ENCODE peak calls at places on chromosomes 4 and X, in seven cellular contexts. U, Y, W, X, N, S and A are unnamed samples. For H3K36me3 and H3K4me1, the result is how much of the 10 kb centered on the place peaks cover.

GRCh38 chr4:82733636-82734035 is 65.0 kb downstream of the SCD5 start:
- DNase-seq in U (no peak), Y (peak), W (no peak), X (no peak), N (peak), S (no peak), A (no peak)

GRCh38 chr4:109433281-109434006 is at the start of gene SEC24B:
- DNase-seq in U (peak), Y (peak), W (peak), X (peak), N (peak), S (peak), A (peak)

GRCh38 chr4:4320951-4321714 is 31.1 kb downstream of the ZBTB49 start:
- DNase-seq in U (no peak), Y (no peak), W (peak), X (no peak), N (no peak), S (no peak), A (no peak)

GRCh38 chrX:135536883-135537282 is 16.4 kb downstream of the INTS6L start:
- DNase-seq in U (no peak), Y (no peak), W (no peak), X (no peak), N (no peak), S (no peak), A (no peak)

GRCh38 chr4:165656829-165657467 is 216.1 kb upstream of the TLL1 start:
- DNase-seq in U (no peak), Y (no peak), W (no peak), X (no peak), N (no peak), S (no peak), A (no peak)

GRCh38 chr4:98950925-98951324 is 22.0 kb upstream of the EIF4E start:
- DNase-seq in U (no peak), Y (peak), W (no peak), X (no peak), N (peak), S (no peak), A (no peak)

GRCh38 chrX:57134702-57135101 is 2.5 kb downstream of the SPIN2A start:
- DNase-seq in U (no peak), Y (no peak), W (no peak), X (no peak), N (peak), S (no peak), A (no peak)

GRCh38 chr4:25509656-25510055 is 132.6 kb downstream of the ANAPC4 start:
- DNase-seq in U (peak), Y (peak), W (no peak), X (no peak), N (no peak), S (no peak), A (no peak)

GRCh38 chr4:179145746-179146530 is 1703.7 kb upstream of the AGA start:
- DNase-seq in U (no peak), Y (peak), W (no peak), X (no peak), N (no peak), S (no peak), A (no peak)

GRCh38 chr4:2062168-2062807 is 3.2 kb downstream of the NAT8L start:
- DNase-seq in U (no peak), Y (no peak), W (no peak), X (no peak), N (no peak), S (no peak), A (no peak)

GRCh38 chr4:3134201-3134600 is 59.7 kb downstream of the HTT start:
- DNase-seq in U (no peak), Y (no peak), W (no peak), X (no peak), N (no peak), S (no peak), A (no peak)

GRCh38 chr4:158172558-158173258 is at the start of gene GASK1B:
- DNase-seq in U (peak), Y (peak), W (no peak), X (no peak), N (peak), S (peak), A (peak)

GRCh38 chr4:1370321-1371124 is 23.5 kb downstream of the UVSSA start:
- DNase-seq in U (no peak), Y (no peak), W (peak), X (no peak), N (no peak), S (no peak), A (no peak)

GRCh38 chrX:24498975-24499374 is 33.9 kb downstream of the PDK3 start:
- DNase-seq in U (no peak), Y (peak), W (no peak), X (no peak), N (peak), S (no peak), A (no peak)

GRCh38 chrX:19728915-19729314 is 158.5 kb downstream of the SH3KBP1 start:
- DNase-seq in U (no peak), Y (peak), W (no peak), X (no peak), N (no peak), S (no peak), A (no peak)

GRCh38 chr4:37758226-37758625 is 68.3 kb upstream of the PGM2 start:
- DNase-seq in U (no peak), Y (peak), W (no peak), X (no peak), N (peak), S (no peak), A (no peak)

GRCh38 chr4:153467897-153468262 is 1.7 kb downstream of the TMEM131L start:
- DNase-seq in U (no peak), Y (no peak), W (no peak), X (no peak), N (no peak), S (no peak), A (no peak)

DNA sequence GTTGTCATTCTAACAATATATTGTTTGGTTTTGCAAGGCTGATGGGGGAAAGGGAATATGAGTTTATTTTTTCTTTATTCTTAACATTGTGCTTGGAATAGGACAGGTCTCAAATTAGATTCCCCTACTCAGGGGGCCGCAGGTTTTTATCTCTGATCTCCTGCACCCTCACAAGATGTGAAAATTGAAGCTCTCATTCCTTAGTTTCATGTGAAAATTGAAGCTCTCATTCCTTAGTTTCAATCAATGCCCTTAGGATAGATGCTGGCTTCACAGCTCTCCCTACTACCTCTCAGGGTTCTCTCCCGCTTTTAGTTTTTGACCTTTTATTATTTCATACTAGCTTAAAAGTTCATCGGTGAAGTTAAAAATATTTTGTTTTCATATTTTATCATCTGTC is 12.0 kb downstream of the NEIL3 start:
- DNase-seq in U (no peak), Y (no peak), W (no peak), X (no peak), N (no peak), S (no peak), A (no peak)
- H3K36me3 ChIP-seq in U (under half), Y (under half), W (under half), X (under half), N (under half), S (under half), A (under half)

DNA sequence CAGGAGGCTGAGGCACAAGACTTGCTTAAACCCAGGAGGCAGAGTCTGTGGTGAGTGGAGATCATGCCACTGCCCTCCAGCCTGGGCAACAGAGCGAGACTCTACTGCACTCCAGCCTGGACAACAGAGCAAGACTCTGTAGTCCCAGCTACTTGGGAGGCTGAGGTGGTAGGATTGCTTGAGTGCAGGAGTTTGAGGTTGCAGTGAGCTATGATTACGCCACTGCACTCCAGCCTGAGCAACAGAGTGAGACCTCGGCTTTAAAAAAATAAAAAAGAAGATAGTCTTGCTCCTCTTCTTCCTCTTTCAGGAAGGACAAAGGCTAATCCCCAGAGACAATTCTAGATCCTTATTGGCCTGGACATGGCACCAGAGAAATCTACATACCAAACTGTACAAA is 5.7 kb upstream of the PPEF2 start:
- DNase-seq in U (no peak), Y (no peak), W (no peak), X (no peak), N (no peak), S (no peak), A (peak)
- H3K4me1 ChIP-seq in U (under half), Y (under half), W (under half), X (under half), N (under half), S (under half), A (under half)

GRCh38 chr4:184419976-184420375 is 54.4 kb downstream of the IRF2 start:
- DNase-seq in U (no peak), Y (no peak), W (no peak), X (no peak), N (no peak), S (no peak), A (no peak)

GRCh38 chr4:184415071-184415470 is 59.3 kb downstream of the IRF2 start:
- DNase-seq in U (no peak), Y (no peak), W (no peak), X (no peak), N (peak), S (no peak), A (no peak)

GRCh38 chr4:184417802-184418511 is 56.4 kb downstream of the IRF2 start:
- DNase-seq in U (peak), Y (peak), W (no peak), X (no peak), N (peak), S (no peak), A (peak)

GRCh38 chr4:184420402-184420801 is 53.9 kb downstream of the IRF2 start:
- DNase-seq in U (no peak), Y (no peak), W (no peak), X (no peak), N (no peak), S (no peak), A (no peak)

DNA sequence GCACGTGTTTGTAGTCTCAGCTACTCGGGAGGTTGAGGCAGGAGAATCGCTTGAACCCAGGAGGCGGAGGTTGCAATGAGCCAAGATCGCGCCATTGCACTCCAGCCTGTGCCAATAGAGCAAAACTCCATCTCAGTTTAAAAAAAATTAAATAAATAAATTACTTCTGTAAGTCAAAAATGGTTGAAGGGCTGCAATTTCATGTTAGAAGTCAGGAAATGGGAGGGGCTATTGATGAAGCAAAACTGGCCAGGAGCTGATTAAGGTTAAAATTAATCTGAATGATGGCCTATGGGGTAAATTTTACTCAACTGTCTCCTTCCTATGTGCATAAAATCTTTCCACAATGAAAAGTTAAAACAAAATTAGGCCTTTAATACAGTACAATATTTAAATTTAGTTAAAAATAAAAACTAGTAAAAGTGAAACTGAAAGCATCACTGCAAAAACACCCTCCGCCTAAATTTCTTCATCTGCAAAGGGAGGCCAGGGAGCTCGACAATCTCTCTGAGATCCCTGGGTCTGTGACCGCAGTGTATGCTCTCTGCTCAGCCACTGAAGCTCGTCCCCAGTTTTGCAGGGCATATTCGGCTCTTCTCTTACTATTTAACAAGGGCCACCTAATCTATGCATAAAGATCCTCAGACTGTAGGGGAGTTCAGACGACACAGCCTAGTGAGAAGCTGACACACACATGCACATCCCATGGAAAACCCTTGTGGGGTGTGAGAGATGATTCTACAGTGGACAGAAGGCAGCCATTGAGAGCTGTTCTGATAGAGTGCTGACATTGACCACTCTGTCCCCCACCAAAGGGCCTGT is 57.2 kb downstream of the IRF2 start:
- DNase-seq in U (no peak), Y (no peak), W (no peak), X (no peak), N (peak), S (peak), A (no peak)
- H3K4me3 ChIP-seq in U (no peak), Y (peak), W (peak), X (peak), N (no peak), S (no peak), A (no peak)

DNA sequence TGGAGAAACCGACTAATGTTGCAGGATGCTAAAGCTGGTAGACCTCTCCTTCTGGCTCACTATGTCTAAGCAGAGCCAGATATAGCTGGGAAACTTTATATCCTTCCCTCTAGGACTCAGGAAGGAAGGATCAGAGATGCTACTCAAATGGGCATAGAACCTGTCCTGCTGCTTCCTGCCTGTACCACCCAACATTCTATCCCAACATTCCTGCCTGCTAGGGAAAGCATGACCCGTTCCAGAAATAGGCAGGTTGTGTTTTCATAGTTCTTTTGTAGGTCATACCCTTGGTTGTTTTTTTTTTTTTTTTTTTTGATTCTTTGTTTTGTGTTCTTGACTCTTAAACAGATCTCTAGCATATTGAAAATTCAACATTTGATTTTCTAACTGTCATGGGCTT is 5.3 kb downstream of the NPNT start:
- DNase-seq in U (no peak), Y (no peak), W (no peak), X (no peak), N (no peak), S (no peak), A (no peak)
- H3K36me3 ChIP-seq in U (under half), Y (under half), W (under half), X (under half), N (under half), S (under half), A (under half)

DNA sequence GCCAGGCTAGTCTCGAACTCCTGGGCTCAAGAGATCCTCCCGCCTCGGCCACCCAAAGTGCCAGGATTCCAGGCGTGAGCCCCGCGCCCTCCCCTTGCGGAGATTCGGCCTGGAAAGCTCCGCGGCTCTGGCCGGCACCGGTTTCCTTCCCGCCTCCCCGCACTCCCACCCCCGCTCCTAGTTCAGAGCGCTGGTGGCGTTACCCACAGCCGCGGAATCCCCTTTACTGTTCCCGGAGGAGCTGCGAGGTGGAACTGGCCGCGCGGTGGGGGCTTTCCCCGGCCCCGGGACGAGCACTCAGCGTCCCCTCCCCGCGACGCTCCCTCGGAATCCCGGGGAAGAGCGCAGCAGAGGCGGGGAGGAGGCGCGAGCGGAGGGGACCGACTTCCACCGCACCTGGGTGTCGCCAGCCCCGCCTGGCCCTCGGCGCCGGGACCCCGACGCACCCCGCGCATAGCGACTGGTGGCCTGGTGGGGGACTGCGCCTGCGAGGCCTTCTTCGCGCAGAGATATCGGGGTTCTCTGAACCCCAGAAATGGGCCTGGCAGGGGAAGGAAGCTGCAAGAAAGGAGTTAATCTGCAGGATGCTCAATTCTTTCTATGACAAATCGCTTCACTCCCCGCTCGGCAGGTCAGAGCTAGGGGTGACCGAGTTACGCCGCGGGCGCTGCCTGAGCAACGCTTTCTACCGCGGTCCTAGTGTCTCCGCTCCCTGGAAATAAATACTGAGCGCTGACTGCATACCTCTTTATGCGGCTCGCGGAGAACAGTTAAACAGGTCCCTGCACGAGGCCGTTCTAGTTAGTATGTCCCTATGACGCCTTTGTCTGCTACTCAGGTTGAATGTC is 14.6 kb upstream of the SLC25A4 start:
- DNase-seq in U (peak), Y (peak), W (no peak), X (no peak), N (peak), S (peak), A (no peak)
- H3K4me1 ChIP-seq in U (under half), Y (under half), W (under half), X (under half), N (under half), S (under half), A (under half)